ENCODE peak calls at places on chromosome 16, in four cellular contexts. One of them, this sample, is unnamed.

GRCh38 chr16:75679366-75679765 is 2.6 kb upstream of the CPHXL2 start:
- DNase-seq in tibial artery: no peak
- DNase-seq in endothelial cell of umbilical vein: no peak
- DNase-seq in mucosa of descending colon: no peak
- DNase-seq in this sample: no peak

GRCh38 chr16:72191551-72191950 is 19.6 kb upstream of the PMFBP1 start:
- DNase-seq in tibial artery: no peak
- DNase-seq in endothelial cell of umbilical vein: no peak
- DNase-seq in mucosa of descending colon: no peak
- DNase-seq in this sample: no peak

GRCh38 chr16:55836158-55836611 is 3.3 kb upstream of the CES1 start:
- DNase-seq in tibial artery: peak; percentile 26
- DNase-seq in endothelial cell of umbilical vein: no peak
- DNase-seq in mucosa of descending colon: no peak
- DNase-seq in this sample: no peak

GRCh38 chr16:56635441-56635967 is 3.0 kb upstream of the MT1A start:
- DNase-seq in tibial artery: no peak
- DNase-seq in endothelial cell of umbilical vein: no peak
- DNase-seq in mucosa of descending colon: no peak
- DNase-seq in this sample: no peak

GRCh38 chr16:72865835-72866234 is 182.1 kb downstream of the ZFHX3 start:
- DNase-seq in tibial artery: no peak
- DNase-seq in endothelial cell of umbilical vein: no peak
- DNase-seq in mucosa of descending colon: no peak
- DNase-seq in this sample: no peak

GRCh38 chr16:89453662-89454321 is 36.6 kb downstream of the ANKRD11 start:
- DNase-seq in tibial artery: peak; percentile 40
- DNase-seq in endothelial cell of umbilical vein: peak; percentile 48
- DNase-seq in mucosa of descending colon: peak; percentile 49
- DNase-seq in this sample: no peak

GRCh38 chr16:83994087-83994486 is 26.0 kb downstream of the NECAB2 start:
- DNase-seq in tibial artery: no peak
- DNase-seq in endothelial cell of umbilical vein: no peak
- DNase-seq in mucosa of descending colon: no peak
- DNase-seq in this sample: no peak

GRCh38 chr16:56120447-56121155 is 70.7 kb upstream of the GNAO1 start:
- DNase-seq in tibial artery: no peak
- DNase-seq in endothelial cell of umbilical vein: no peak
- DNase-seq in mucosa of descending colon: no peak
- DNase-seq in this sample: no peak

GRCh38 chr16:87174061-87174460 is 143.1 kb downstream of the C16orf95 start:
- DNase-seq in tibial artery: no peak
- DNase-seq in endothelial cell of umbilical vein: no peak
- DNase-seq in mucosa of descending colon: no peak
- DNase-seq in this sample: no peak

GRCh38 chr16:56013962-56014552 is 138.9 kb upstream of the CES5A start:
- DNase-seq in tibial artery: no peak
- DNase-seq in endothelial cell of umbilical vein: peak; percentile 6
- DNase-seq in mucosa of descending colon: peak; percentile 40
- DNase-seq in this sample: peak; percentile 22

GRCh38 chr16:52271088-52271487 is 275.9 kb downstream of the TOX3 start:
- DNase-seq in tibial artery: no peak
- DNase-seq in endothelial cell of umbilical vein: no peak
- DNase-seq in mucosa of descending colon: no peak
- DNase-seq in this sample: no peak

GRCh38 chr16:83579027-83579426 is 228.8 kb upstream of the HSBP1 start:
- DNase-seq in tibial artery: no peak
- DNase-seq in endothelial cell of umbilical vein: no peak
- DNase-seq in mucosa of descending colon: no peak
- DNase-seq in this sample: no peak

GRCh38 chr16:89385712-89386111 is 104.6 kb downstream of the ANKRD11 start:
- DNase-seq in tibial artery: no peak
- DNase-seq in endothelial cell of umbilical vein: no peak
- DNase-seq in mucosa of descending colon: no peak
- DNase-seq in this sample: no peak

GRCh38 chr16:66561381-66562080 is 4.7 kb upstream of the CMTM1 start:
- DNase-seq in tibial artery: no peak
- DNase-seq in endothelial cell of umbilical vein: no peak
- DNase-seq in mucosa of descending colon: no peak
- DNase-seq in this sample: no peak

GRCh38 chr16:77971306-77972131 is 50.8 kb upstream of the CLEC3A start:
- DNase-seq in tibial artery: peak; percentile 79
- DNase-seq in endothelial cell of umbilical vein: peak; percentile 52
- DNase-seq in mucosa of descending colon: peak; percentile 86
- DNase-seq in this sample: peak; percentile 82

GRCh38 chr16:13046422-13046821 is 145.0 kb downstream of the SHISA9 start:
- DNase-seq in tibial artery: no peak
- DNase-seq in endothelial cell of umbilical vein: no peak
- DNase-seq in mucosa of descending colon: no peak
- DNase-seq in this sample: no peak

GRCh38 chr16:13055480-13055879 is 154.1 kb downstream of the SHISA9 start:
- DNase-seq in tibial artery: no peak
- DNase-seq in endothelial cell of umbilical vein: no peak
- DNase-seq in mucosa of descending colon: no peak
- DNase-seq in this sample: no peak

GRCh38 chr16:13049688-13050087 is 148.3 kb downstream of the SHISA9 start:
- DNase-seq in tibial artery: no peak
- DNase-seq in endothelial cell of umbilical vein: no peak
- DNase-seq in mucosa of descending colon: no peak
- DNase-seq in this sample: no peak
- H3K4me1 ChIP-seq in tibial artery: no peaks in the 10 kb centered on the region
- H3K4me1 ChIP-seq in endothelial cell of umbilical vein: no peaks in the 10 kb centered on the region
- H3K4me1 ChIP-seq in mucosa of descending colon: no peaks in the 10 kb centered on the region
- H3K4me1 ChIP-seq in this sample: no peaks in the 10 kb centered on the region

DNA sequence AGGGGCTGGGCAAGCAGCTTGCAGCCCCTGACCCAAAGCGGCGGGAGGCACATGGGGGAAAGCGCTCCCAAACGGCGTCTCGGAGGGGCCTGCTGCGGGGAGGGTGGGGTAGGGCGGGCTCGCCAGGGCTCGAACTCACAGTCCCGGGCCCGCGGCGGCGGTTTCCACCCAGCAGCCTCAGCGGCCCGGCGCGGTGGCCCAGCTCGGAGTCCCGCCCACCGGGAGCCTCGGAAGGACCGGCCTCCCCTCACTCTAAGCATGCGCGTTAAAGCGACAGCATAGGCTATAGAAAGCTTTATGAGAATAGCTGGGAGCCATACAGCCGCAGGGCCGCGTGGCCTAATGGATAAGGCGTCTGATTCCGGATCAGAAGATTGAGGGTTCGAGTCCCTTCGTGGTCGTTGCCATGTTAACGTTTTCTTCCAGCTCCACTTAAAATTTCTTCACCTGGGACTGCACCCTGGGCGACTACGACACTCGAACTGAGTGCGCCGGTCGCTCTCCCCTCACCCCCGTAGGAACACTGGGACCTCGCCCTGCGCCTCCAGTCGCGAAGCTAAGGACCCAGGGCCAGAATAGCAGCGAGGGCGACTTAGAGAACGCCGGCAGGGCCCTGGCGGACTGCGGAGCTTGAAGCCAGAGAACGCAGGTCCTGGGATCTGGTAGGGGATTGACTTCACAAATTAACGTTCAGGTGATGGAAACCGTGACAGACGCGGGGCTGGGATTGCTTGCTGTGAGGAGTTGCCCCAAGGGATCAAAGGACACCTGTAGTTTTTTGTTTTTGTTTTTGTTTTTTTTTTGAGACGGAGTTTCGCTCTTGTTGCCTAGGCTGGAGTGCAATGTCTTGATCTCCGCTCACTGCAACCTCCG is 15.8 kb downstream of the ZNF213 start:
- DNase-seq in tibial artery: peak; percentile 95
- DNase-seq in endothelial cell of umbilical vein: peak; percentile 98
- DNase-seq in mucosa of descending colon: peak; percentile 97
- DNase-seq in this sample: peak; percentile 98
- TF ChIP-seq CTCF in tibial artery: no peak
- TF ChIP-seq CTCF in endothelial cell of umbilical vein: no peak
- TF ChIP-seq CTCF in mucosa of descending colon: no peak
- TF ChIP-seq CTCF in this sample: no peak

GRCh38 chr16:81842564-81843242 is 63.6 kb downstream of the PLCG2 start:
- DNase-seq in tibial artery: no peak
- DNase-seq in endothelial cell of umbilical vein: no peak
- DNase-seq in mucosa of descending colon: no peak
- DNase-seq in this sample: no peak
- H3K4me1 ChIP-seq in tibial artery: no peaks in the 10 kb centered on the region
- H3K4me1 ChIP-seq in endothelial cell of umbilical vein: peaks cover 7% of the 10 kb centered on the region
- H3K4me1 ChIP-seq in mucosa of descending colon: no peaks in the 10 kb centered on the region
- H3K4me1 ChIP-seq in this sample: no peaks in the 10 kb centered on the region

GRCh38 chr16:26963109-26963508 is 103.6 kb upstream of the C16orf82 start:
- DNase-seq in tibial artery: no peak
- DNase-seq in endothelial cell of umbilical vein: no peak
- DNase-seq in mucosa of descending colon: peak; percentile 21
- DNase-seq in this sample: peak; percentile 18
- TF ChIP-seq CTCF in tibial artery: no peak
- TF ChIP-seq CTCF in endothelial cell of umbilical vein: no peak
- TF ChIP-seq CTCF in mucosa of descending colon: no peak
- TF ChIP-seq CTCF in this sample: no peak

GRCh38 chr16:645852-646678 is 3.1 kb upstream of the WDR90 start:
- DNase-seq in tibial artery: no peak
- DNase-seq in endothelial cell of umbilical vein: no peak
- DNase-seq in mucosa of descending colon: peak; percentile 57
- DNase-seq in this sample: no peak
- H3K4me1 ChIP-seq in tibial artery: peaks cover 12% of the 10 kb centered on the region
- H3K4me1 ChIP-seq in endothelial cell of umbilical vein: peaks cover 16% of the 10 kb centered on the region
- H3K4me1 ChIP-seq in mucosa of descending colon: peaks cover 60% of the 10 kb centered on the region
- H3K4me1 ChIP-seq in this sample: peaks cover 40% of the 10 kb centered on the region

GRCh38 chr16:31333686-31334649 is 21.0 kb upstream of the ITGAX start:
- DNase-seq in tibial artery: no peak
- DNase-seq in endothelial cell of umbilical vein: no peak
- DNase-seq in mucosa of descending colon: no peak
- DNase-seq in this sample: no peak
- TF ChIP-seq CTCF in tibial artery: no peak
- TF ChIP-seq CTCF in endothelial cell of umbilical vein: no peak
- TF ChIP-seq CTCF in mucosa of descending colon: no peak
- TF ChIP-seq CTCF in this sample: peak; percentile 22

GRCh38 chr16:27379919-27380318 is 22.1 kb upstream of the IL21R start:
- DNase-seq in tibial artery: no peak
- DNase-seq in endothelial cell of umbilical vein: no peak
- DNase-seq in mucosa of descending colon: no peak
- DNase-seq in this sample: no peak
- H3K4me1 ChIP-seq in tibial artery: no peaks in the 10 kb centered on the region
- H3K4me1 ChIP-seq in endothelial cell of umbilical vein: no peaks in the 10 kb centered on the region
- H3K4me1 ChIP-seq in mucosa of descending colon: no peaks in the 10 kb centered on the region
- H3K4me1 ChIP-seq in this sample: no peaks in the 10 kb centered on the region

GRCh38 chr16:57949013-57949412 is 21.9 kb downstream of the CNGB1 start:
- DNase-seq in tibial artery: no peak
- DNase-seq in endothelial cell of umbilical vein: no peak
- DNase-seq in mucosa of descending colon: no peak
- DNase-seq in this sample: no peak

GRCh38 chr16:57946181-57946801 is 24.6 kb downstream of the CNGB1 start:
- DNase-seq in tibial artery: no peak
- DNase-seq in endothelial cell of umbilical vein: no peak
- DNase-seq in mucosa of descending colon: no peak
- DNase-seq in this sample: no peak

GRCh38 chr16:57948027-57948426 is 22.9 kb downstream of the CNGB1 start:
- DNase-seq in tibial artery: no peak
- DNase-seq in endothelial cell of umbilical vein: no peak
- DNase-seq in mucosa of descending colon: no peak
- DNase-seq in this sample: no peak

GRCh38 chr16:57944961-57945739 is 25.8 kb downstream of the CNGB1 start:
- DNase-seq in tibial artery: no peak
- DNase-seq in endothelial cell of umbilical vein: no peak
- DNase-seq in mucosa of descending colon: no peak
- DNase-seq in this sample: no peak

DNA sequence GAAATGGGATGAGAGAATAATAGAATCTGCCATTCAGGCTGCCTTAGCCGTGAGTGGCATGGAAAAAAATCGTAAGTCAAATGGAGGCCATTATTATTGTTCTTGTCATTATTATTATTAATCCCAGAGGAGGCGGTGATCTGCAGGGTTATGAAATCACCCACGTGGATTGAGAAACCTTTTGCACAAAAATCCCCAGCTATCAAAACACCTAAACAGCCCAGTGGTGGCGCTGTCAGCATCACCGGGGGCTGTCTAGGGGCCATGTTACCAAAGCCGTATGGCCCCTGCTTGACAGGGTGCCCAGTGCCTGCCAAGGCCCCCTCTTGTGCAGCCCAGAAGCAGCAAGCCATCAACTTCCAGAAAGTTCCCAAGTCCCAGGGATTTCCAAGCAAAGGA is 25.2 kb downstream of the CNGB1 start:
- DNase-seq in tibial artery: no peak
- DNase-seq in endothelial cell of umbilical vein: no peak
- DNase-seq in mucosa of descending colon: no peak
- DNase-seq in this sample: no peak
- TF ChIP-seq CTCF in tibial artery: no peak
- TF ChIP-seq CTCF in endothelial cell of umbilical vein: no peak
- TF ChIP-seq CTCF in mucosa of descending colon: no peak
- TF ChIP-seq CTCF in this sample: no peak

GRCh38 chr16:28311913-28312312 is 19.6 kb downstream of the SBK1 start:
- DNase-seq in tibial artery: no peak
- DNase-seq in endothelial cell of umbilical vein: no peak
- DNase-seq in mucosa of descending colon: no peak
- DNase-seq in this sample: no peak

GRCh38 chr16:28311413-28311812 is 19.1 kb downstream of the SBK1 start:
- DNase-seq in tibial artery: no peak
- DNase-seq in endothelial cell of umbilical vein: no peak
- DNase-seq in mucosa of descending colon: no peak
- DNase-seq in this sample: no peak

GRCh38 chr16:28310796-28311195 is 18.5 kb downstream of the SBK1 start:
- DNase-seq in tibial artery: no peak
- DNase-seq in endothelial cell of umbilical vein: no peak
- DNase-seq in mucosa of descending colon: no peak
- DNase-seq in this sample: no peak

GRCh38 chr16:28313587-28313986 is 21.3 kb downstream of the SBK1 start:
- DNase-seq in tibial artery: no peak
- DNase-seq in endothelial cell of umbilical vein: no peak
- DNase-seq in mucosa of descending colon: no peak
- DNase-seq in this sample: no peak

GRCh38 chr16:28312327-28312726 is 20.0 kb downstream of the SBK1 start:
- DNase-seq in tibial artery: no peak
- DNase-seq in endothelial cell of umbilical vein: no peak
- DNase-seq in mucosa of descending colon: no peak
- DNase-seq in this sample: no peak
- H3K4me1 ChIP-seq in tibial artery: no peaks in the 10 kb centered on the region
- H3K4me1 ChIP-seq in endothelial cell of umbilical vein: no peaks in the 10 kb centered on the region
- H3K4me1 ChIP-seq in mucosa of descending colon: no peaks in the 10 kb centered on the region
- H3K4me1 ChIP-seq in this sample: no peaks in the 10 kb centered on the region

GRCh38 chr16:62170642-62171041 is 134.4 kb upstream of the CDH8 start:
- DNase-seq in tibial artery: no peak
- DNase-seq in endothelial cell of umbilical vein: no peak
- DNase-seq in mucosa of descending colon: no peak
- DNase-seq in this sample: no peak

GRCh38 chr16:62167551-62167950 is 131.3 kb upstream of the CDH8 start:
- DNase-seq in tibial artery: no peak
- DNase-seq in endothelial cell of umbilical vein: no peak
- DNase-seq in mucosa of descending colon: no peak
- DNase-seq in this sample: no peak
- TF ChIP-seq CTCF in tibial artery: no peak
- TF ChIP-seq CTCF in endothelial cell of umbilical vein: no peak
- TF ChIP-seq CTCF in mucosa of descending colon: no peak
- TF ChIP-seq CTCF in this sample: no peak

This sample was measured in colonic mucosa.